ENCODE peak calls at places on chromosomes 6 and 20, in eight cellular contexts. P is GM04504; X is CD4-positive, CD25-positive, alpha-beta regulatory T cell; G is activated B cell treated with CpG ODN at 0.5 μM for 24 hours; B is substantia nigra; H is stimulated activated CD4-positive, alpha-beta T cell treated with anti-CD3 and anti-CD28 coated beads, Interleukin-1b, Interleukin-23, amount 100 ng/mL, for 48 hours; W is T47D; A is fibroblast of pulmonary artery. S is an unnamed sample.

GRCh38 chr20:46994341-46994740 is 99.7 kb downstream of the EYA2 start:
- DNase-seq in A (no peak), X (no peak), H (peak), W (no peak), B (no peak), G (no peak), P (no peak), S (no peak)

GRCh38 chr6:145189836-145190235 is 545.5 kb downstream of the EPM2A start:
- DNase-seq in P (no peak), X (no peak), W (no peak), H (no peak), B (no peak), A (no peak), G (no peak), S (no peak)

GRCh38 chr6:133171989-133172604 is 69.1 kb upstream of the EYA4 start:
- DNase-seq in G (no peak), X (no peak), W (no peak), B (no peak), P (no peak), H (no peak), A (no peak), S (no peak)

GRCh38 chr20:44646641-44647274 is 4.7 kb downstream of the ADA start:
- DNase-seq in X (no peak), H (no peak), B (no peak), A (peak), W (no peak), G (peak), P (no peak), S (no peak)

GRCh38 chr6:80331522-80331921 is 225.1 kb downstream of the BCKDHB start:
- DNase-seq in H (no peak), W (no peak), B (no peak), P (no peak), X (no peak), G (no peak), A (no peak), S (no peak)

GRCh38 chr6:10850728-10851127 is 12.4 kb upstream of the MAK start:
- DNase-seq in G (no peak), X (no peak), A (no peak), B (no peak), W (peak), H (no peak), P (no peak), S (no peak)

GRCh38 chr6:39196648-39197047 is 32.6 kb downstream of the KCNK5 start:
- DNase-seq in G (no peak), A (no peak), X (no peak), B (no peak), W (no peak), P (no peak), H (no peak), S (no peak)

GRCh38 chr6:66555082-66555481 is 848.1 kb upstream of the EYS start:
- DNase-seq in W (no peak), A (no peak), X (no peak), G (no peak), B (no peak), H (no peak), P (no peak), S (no peak)

GRCh38 chr6:122696079-122696478 is 83.4 kb upstream of the FABP7 start:
- DNase-seq in P (peak), G (no peak), W (no peak), A (peak), X (no peak), H (no peak), B (no peak), S (peak)

S was measured in HS-5.